ENCODE peak calls at places on chromosomes 16 and 17, in seven cellular contexts. One of them, this sample, is unnamed.

GRCh38 chr16:89381788-89382187 is 108.6 kb downstream of the ANKRD11 start:
- DNase-seq in ovary: no peak
- DNase-seq in gastrocnemius medialis: no peak
- DNase-seq in esophagus muscularis mucosa: no peak
- DNase-seq in Peyer's patch: no peak
- DNase-seq in sigmoid colon: no peak
- DNase-seq in K562: no peak
- DNase-seq in this sample: no peak

GRCh38 chr17:14434506-14434905 is 133.6 kb downstream of the HS3ST3B1 start:
- DNase-seq in ovary: no peak
- DNase-seq in gastrocnemius medialis: no peak
- DNase-seq in esophagus muscularis mucosa: no peak
- DNase-seq in Peyer's patch: no peak
- DNase-seq in sigmoid colon: no peak
- DNase-seq in K562: no peak
- DNase-seq in this sample: no peak

GRCh38 chr16:54926166-54926838 is 4.4 kb upstream of the IRX5 start:
- DNase-seq in ovary: no peak
- DNase-seq in gastrocnemius medialis: no peak
- DNase-seq in esophagus muscularis mucosa: no peak
- DNase-seq in Peyer's patch: no peak
- DNase-seq in sigmoid colon: no peak
- DNase-seq in K562: no peak
- DNase-seq in this sample: no peak

GRCh38 chr17:34366529-34367107 is 3.6 kb upstream of the CCL1 start:
- DNase-seq in ovary: no peak
- DNase-seq in gastrocnemius medialis: no peak
- DNase-seq in esophagus muscularis mucosa: peak; percentile 72
- DNase-seq in Peyer's patch: no peak
- DNase-seq in sigmoid colon: no peak
- DNase-seq in K562: no peak
- DNase-seq in this sample: no peak

GRCh38 chr17:10114931-10115535 is 83.4 kb downstream of the GAS7 start:
- DNase-seq in ovary: peak; percentile 91
- DNase-seq in gastrocnemius medialis: peak; percentile 90
- DNase-seq in esophagus muscularis mucosa: peak; percentile 98
- DNase-seq in Peyer's patch: peak; percentile 91
- DNase-seq in sigmoid colon: peak; percentile 98
- DNase-seq in K562: no peak
- DNase-seq in this sample: peak; percentile 87

GRCh38 chr16:87956169-87956770 is 5.0 kb downstream of the BANP start:
- DNase-seq in ovary: no peak
- DNase-seq in gastrocnemius medialis: peak; percentile 26
- DNase-seq in esophagus muscularis mucosa: no peak
- DNase-seq in Peyer's patch: peak; percentile 84
- DNase-seq in sigmoid colon: no peak
- DNase-seq in K562: peak; percentile 38
- DNase-seq in this sample: no peak

GRCh38 chr16:56113223-56113622 is 78.1 kb upstream of the GNAO1 start:
- DNase-seq in ovary: no peak
- DNase-seq in gastrocnemius medialis: no peak
- DNase-seq in esophagus muscularis mucosa: no peak
- DNase-seq in Peyer's patch: no peak
- DNase-seq in sigmoid colon: no peak
- DNase-seq in K562: no peak
- DNase-seq in this sample: no peak

GRCh38 chr17:63984651-63985386 is 12.1 kb upstream of the SCN4A start:
- DNase-seq in ovary: no peak
- DNase-seq in gastrocnemius medialis: peak; percentile 94
- DNase-seq in esophagus muscularis mucosa: no peak
- DNase-seq in Peyer's patch: peak; percentile 65
- DNase-seq in sigmoid colon: no peak
- DNase-seq in K562: peak; percentile 51
- DNase-seq in this sample: no peak

GRCh38 chr16:68473358-68474064 is 25.2 kb upstream of the SMPD3 start:
- DNase-seq in ovary: no peak
- DNase-seq in gastrocnemius medialis: no peak
- DNase-seq in esophagus muscularis mucosa: no peak
- DNase-seq in Peyer's patch: peak; percentile 79
- DNase-seq in sigmoid colon: no peak
- DNase-seq in K562: no peak
- DNase-seq in this sample: no peak

GRCh38 chr16:70663524-70664324 is 17.4 kb downstream of the IL34 start:
- DNase-seq in ovary: peak; percentile 47
- DNase-seq in gastrocnemius medialis: no peak
- DNase-seq in esophagus muscularis mucosa: no peak
- DNase-seq in Peyer's patch: no peak
- DNase-seq in sigmoid colon: peak; percentile 69
- DNase-seq in K562: no peak
- DNase-seq in this sample: no peak

GRCh38 chr16:89412811-89413210 is 77.5 kb downstream of the ANKRD11 start:
- DNase-seq in ovary: no peak
- DNase-seq in gastrocnemius medialis: no peak
- DNase-seq in esophagus muscularis mucosa: no peak
- DNase-seq in Peyer's patch: no peak
- DNase-seq in sigmoid colon: no peak
- DNase-seq in K562: peak; percentile 68
- DNase-seq in this sample: no peak

GRCh38 chr17:32445075-32445427 is 741 bp downstream of the PSMD11 start:
- DNase-seq in ovary: no peak
- DNase-seq in gastrocnemius medialis: peak; percentile 62
- DNase-seq in esophagus muscularis mucosa: no peak
- DNase-seq in Peyer's patch: peak; percentile 53
- DNase-seq in sigmoid colon: peak; percentile 66
- DNase-seq in K562: peak; percentile 31
- DNase-seq in this sample: no peak

GRCh38 chr16:53509906-53510703 is 7.1 kb upstream of the AKTIP start:
- DNase-seq in ovary: peak; percentile 51
- DNase-seq in gastrocnemius medialis: peak; percentile 57
- DNase-seq in esophagus muscularis mucosa: no peak
- DNase-seq in Peyer's patch: peak; percentile 80
- DNase-seq in sigmoid colon: peak; percentile 83
- DNase-seq in K562: peak; percentile 77
- DNase-seq in this sample: peak; percentile 49

GRCh38 chr16:3509470-3509928 is 8.7 kb downstream of the CLUAP1 start:
- DNase-seq in ovary: no peak
- DNase-seq in gastrocnemius medialis: no peak
- DNase-seq in esophagus muscularis mucosa: no peak
- DNase-seq in Peyer's patch: peak; percentile 86
- DNase-seq in sigmoid colon: peak; percentile 59
- DNase-seq in K562: no peak
- DNase-seq in this sample: peak; percentile 84

GRCh38 chr16:56708418-56708817 is 21.5 kb upstream of the NUP93 start:
- DNase-seq in ovary: no peak
- DNase-seq in gastrocnemius medialis: no peak
- DNase-seq in esophagus muscularis mucosa: no peak
- DNase-seq in Peyer's patch: peak; percentile 64
- DNase-seq in sigmoid colon: no peak
- DNase-seq in K562: no peak
- DNase-seq in this sample: no peak

GRCh38 chr16:647173-647902 is 1.8 kb upstream of the WDR90 start:
- DNase-seq in ovary: no peak
- DNase-seq in gastrocnemius medialis: peak; percentile 55
- DNase-seq in esophagus muscularis mucosa: no peak
- DNase-seq in Peyer's patch: no peak
- DNase-seq in sigmoid colon: no peak
- DNase-seq in K562: no peak
- DNase-seq in this sample: no peak

GRCh38 chr16:646679-647172 is 2.4 kb upstream of the WDR90 start:
- DNase-seq in ovary: no peak
- DNase-seq in gastrocnemius medialis: no peak
- DNase-seq in esophagus muscularis mucosa: no peak
- DNase-seq in Peyer's patch: no peak
- DNase-seq in sigmoid colon: no peak
- DNase-seq in K562: no peak
- DNase-seq in this sample: no peak

GRCh38 chr16:648071-648785 is 937 bp upstream of the WDR90 start:
- DNase-seq in ovary: no peak
- DNase-seq in gastrocnemius medialis: peak; percentile 64
- DNase-seq in esophagus muscularis mucosa: no peak
- DNase-seq in Peyer's patch: peak; percentile 90
- DNase-seq in sigmoid colon: no peak
- DNase-seq in K562: no peak
- DNase-seq in this sample: no peak

GRCh38 chr16:649646-650045 is 481 bp downstream of the WDR90 start:
- DNase-seq in ovary: no peak
- DNase-seq in gastrocnemius medialis: no peak
- DNase-seq in esophagus muscularis mucosa: no peak
- DNase-seq in Peyer's patch: no peak
- DNase-seq in sigmoid colon: no peak
- DNase-seq in K562: no peak
- DNase-seq in this sample: no peak

GRCh38 chr16:648786-649589 is at the start of gene WDR90:
- DNase-seq in ovary: peak; percentile 94
- DNase-seq in gastrocnemius medialis: peak; percentile 88
- DNase-seq in esophagus muscularis mucosa: peak; percentile 96
- DNase-seq in Peyer's patch: peak; percentile 98
- DNase-seq in sigmoid colon: peak; percentile 97
- DNase-seq in K562: no peak
- DNase-seq in this sample: peak; percentile 91
- TF ChIP-seq POLR2A in ovary: peak; percentile 73
- TF ChIP-seq POLR2A in gastrocnemius medialis: peak; percentile 60
- TF ChIP-seq POLR2A in esophagus muscularis mucosa: peak; percentile 41
- TF ChIP-seq POLR2A in Peyer's patch: peak; percentile 83
- TF ChIP-seq POLR2A in sigmoid colon: peak; percentile 20
- TF ChIP-seq POLR2A in K562: no peak
- TF ChIP-seq POLR2A in this sample: peak; percentile 34

DNA sequence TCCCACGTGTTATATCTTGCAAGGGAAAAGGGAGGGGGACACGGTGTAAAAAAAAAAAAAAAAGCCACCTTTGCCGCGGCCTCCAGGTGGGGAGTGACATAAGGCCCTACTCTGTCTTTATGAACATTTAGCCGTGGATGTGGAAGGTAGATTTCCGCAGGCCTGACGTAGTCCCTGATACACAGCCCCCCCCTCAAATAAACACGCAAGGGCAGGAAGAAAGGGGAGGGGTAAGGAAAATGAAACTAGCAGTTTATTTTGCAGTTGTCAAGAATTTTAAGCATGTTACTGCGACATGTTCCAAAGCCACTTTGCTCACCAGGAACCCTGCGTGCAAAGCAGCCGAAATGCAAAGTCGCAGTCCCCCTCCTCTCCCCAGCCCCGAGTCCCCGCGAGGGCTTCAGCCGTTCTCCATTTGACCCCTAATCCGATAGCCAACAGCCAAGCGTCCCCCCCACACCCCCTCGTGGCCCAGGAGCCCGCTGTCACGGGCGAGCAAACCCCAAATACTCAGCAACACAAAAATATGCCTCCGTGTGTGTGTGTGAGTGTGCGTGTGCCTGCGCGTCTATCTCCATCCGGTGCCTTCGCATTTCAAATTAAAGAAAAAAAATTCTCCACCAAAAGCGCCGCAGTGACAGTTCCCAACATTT is 1.2 kb downstream of the CBX4 start:
- DNase-seq in ovary: peak; percentile 55
- DNase-seq in gastrocnemius medialis: no peak
- DNase-seq in esophagus muscularis mucosa: no peak
- DNase-seq in Peyer's patch: no peak
- DNase-seq in sigmoid colon: no peak
- DNase-seq in K562: no peak
- DNase-seq in this sample: no peak
- H3K27me3 ChIP-seq in ovary: no peaks in the 10 kb centered on the region
- H3K27me3 ChIP-seq in gastrocnemius medialis: peaks cover 31% of the 10 kb centered on the region
- H3K27me3 ChIP-seq in esophagus muscularis mucosa: peaks cover 34% of the 10 kb centered on the region
- H3K27me3 ChIP-seq in Peyer's patch: no peaks in the 10 kb centered on the region
- H3K27me3 ChIP-seq in sigmoid colon: peaks cover 31% of the 10 kb centered on the region
- H3K27me3 ChIP-seq in K562: no peaks in the 10 kb centered on the region
- H3K27me3 ChIP-seq in this sample: peaks cover 11% of the 10 kb centered on the region

DNA sequence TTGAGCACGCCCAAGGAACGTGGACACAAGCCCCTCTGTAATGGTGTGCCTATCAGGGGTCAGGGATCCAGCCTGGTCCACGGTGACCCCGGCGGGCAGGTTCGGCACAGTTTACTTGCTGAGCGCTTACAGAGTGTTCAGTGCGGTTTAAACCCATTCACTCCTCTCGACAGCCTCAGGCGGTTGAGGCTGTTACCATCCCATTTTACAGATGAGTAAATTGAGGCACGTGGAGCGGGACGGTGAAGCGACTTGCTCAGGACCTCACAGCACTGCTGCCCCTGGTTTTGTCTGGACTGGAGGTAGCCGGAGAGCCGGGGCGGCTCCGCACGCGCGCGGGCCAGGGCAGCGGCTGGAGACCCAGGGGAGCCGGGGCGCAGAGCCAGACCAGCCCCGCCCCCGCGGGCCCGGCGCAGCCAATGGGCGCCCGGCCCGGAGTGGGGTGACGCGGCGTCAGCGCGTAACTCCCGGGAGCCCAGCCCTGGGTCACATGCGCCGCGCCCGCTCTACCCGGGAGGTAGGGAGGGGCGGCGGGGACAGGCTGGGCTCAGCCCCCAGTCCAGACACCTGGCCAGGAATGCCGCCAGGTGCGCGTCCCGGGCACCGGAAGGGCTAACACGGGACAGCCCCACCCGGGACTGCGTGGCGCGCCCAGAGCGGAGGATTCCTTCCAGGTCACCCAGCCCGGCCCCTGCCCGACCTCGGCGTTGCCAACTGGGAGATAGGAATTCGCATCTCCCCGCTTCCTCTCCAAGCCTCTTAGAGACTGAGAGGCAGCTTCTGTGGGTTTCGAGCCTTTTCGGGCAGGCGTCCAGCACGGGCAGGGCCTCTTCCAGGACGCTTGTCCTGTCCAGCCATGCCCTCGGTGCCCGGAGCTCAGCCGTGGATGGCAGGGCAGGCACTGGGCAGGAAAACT is 3.3 kb upstream of the SREBF1 start:
- DNase-seq in ovary: peak; percentile 94
- DNase-seq in gastrocnemius medialis: peak; percentile 94
- DNase-seq in esophagus muscularis mucosa: no peak
- DNase-seq in Peyer's patch: peak; percentile 96
- DNase-seq in sigmoid colon: peak; percentile 95
- DNase-seq in K562: peak; percentile 89
- DNase-seq in this sample: peak; percentile 93
- H3K4me1 ChIP-seq in ovary: peaks cover 24% of the 10 kb centered on the region
- H3K4me1 ChIP-seq in gastrocnemius medialis: peaks cover 60% of the 10 kb centered on the region
- H3K4me1 ChIP-seq in esophagus muscularis mucosa: peaks cover 66% of the 10 kb centered on the region
- H3K4me1 ChIP-seq in Peyer's patch: peaks cover 45% of the 10 kb centered on the region
- H3K4me1 ChIP-seq in sigmoid colon: peaks cover 53% of the 10 kb centered on the region
- H3K4me1 ChIP-seq in K562: peaks cover 87% of the 10 kb centered on the region
- H3K4me1 ChIP-seq in this sample: peaks cover 12% of the 10 kb centered on the region

GRCh38 chr17:82698065-82698973 is at the start of gene RAB40B:
- DNase-seq in ovary: peak; percentile 99
- DNase-seq in gastrocnemius medialis: peak; percentile 99
- DNase-seq in esophagus muscularis mucosa: peak; percentile 100
- DNase-seq in Peyer's patch: peak; percentile 100
- DNase-seq in sigmoid colon: peak; percentile 100
- DNase-seq in K562: peak; percentile 98
- DNase-seq in this sample: peak; percentile 100
- TF ChIP-seq POLR2A in ovary: no peak
- TF ChIP-seq POLR2A in gastrocnemius medialis: peak; percentile 60
- TF ChIP-seq POLR2A in esophagus muscularis mucosa: no peak
- TF ChIP-seq POLR2A in Peyer's patch: no peak
- TF ChIP-seq POLR2A in sigmoid colon: no peak
- TF ChIP-seq POLR2A in K562: no peak
- TF ChIP-seq POLR2A in this sample: no peak

DNA sequence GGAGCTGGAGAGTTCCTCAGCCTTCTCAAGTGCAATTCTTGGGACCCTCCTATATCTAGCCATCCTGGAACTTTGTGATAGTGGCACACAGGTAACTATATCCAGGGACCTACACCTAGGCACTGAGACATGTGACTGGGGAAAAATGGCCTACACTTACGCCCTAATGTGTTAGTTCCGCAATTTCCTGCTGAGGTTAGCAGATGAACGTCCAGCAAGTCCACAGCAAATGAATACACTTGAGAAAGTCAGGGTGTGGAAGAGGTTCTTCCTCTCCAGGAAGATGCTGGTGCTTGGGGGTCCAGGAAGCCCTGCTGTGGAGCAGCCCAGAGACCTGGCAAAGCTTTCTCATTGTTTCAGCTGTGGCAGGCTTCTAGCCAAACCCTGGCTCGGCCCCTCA is 20.8 kb downstream of the PIK3R5 start:
- DNase-seq in ovary: no peak
- DNase-seq in gastrocnemius medialis: no peak
- DNase-seq in esophagus muscularis mucosa: no peak
- DNase-seq in Peyer's patch: no peak
- DNase-seq in sigmoid colon: no peak
- DNase-seq in K562: no peak
- DNase-seq in this sample: no peak
- H3K27me3 ChIP-seq in ovary: no peaks in the 10 kb centered on the region
- H3K27me3 ChIP-seq in gastrocnemius medialis: no peaks in the 10 kb centered on the region
- H3K27me3 ChIP-seq in esophagus muscularis mucosa: no peaks in the 10 kb centered on the region
- H3K27me3 ChIP-seq in Peyer's patch: no peaks in the 10 kb centered on the region
- H3K27me3 ChIP-seq in sigmoid colon: no peaks in the 10 kb centered on the region
- H3K27me3 ChIP-seq in K562: no peaks in the 10 kb centered on the region
- H3K27me3 ChIP-seq in this sample: no peaks in the 10 kb centered on the region

This sample was measured in breast epithelium.